ENCODE peak calls at places on chromosomes 12 and 14, in nine cellular contexts. H is stomach, P is HepG2, A is K562, L is endothelial cell of umbilical vein, R is spleen, C is suprapubic skin, I is GM23338, E is HCT116. V is an unnamed sample. For H3K36me3, the result is how much of the 10 kb centered on the place peaks cover.

GRCh38 chr12:110253176-110253575 is 27.9 kb upstream of the ATP2A2 start:
- DNase-seq in H (peak), A (peak), C (no peak), R (no peak), P (no peak), I (no peak), E (no peak), L (no peak), V (no peak)

GRCh38 chr14:55807059-55807499 is 227.1 kb downstream of the KTN1 start:
- DNase-seq in P (peak), C (peak), L (peak), H (peak), E (peak), I (no peak), A (peak), R (peak), V (peak)

GRCh38 chr14:58747181-58747580 is 109.4 kb downstream of the DACT1 start:
- DNase-seq in I (no peak), P (no peak), R (no peak), A (no peak), H (no peak), L (no peak), E (no peak), C (peak), V (no peak)

GRCh38 chr14:90287791-90288190 is 31.4 kb downstream of the PSMC1 start:
- DNase-seq in L (no peak), E (no peak), C (no peak), R (no peak), P (no peak), A (no peak), I (no peak), H (no peak), V (no peak)

GRCh38 chr14:95875831-95876768 is 532 bp upstream of the TUNAR start:
- DNase-seq in A (no peak), L (no peak), C (no peak), H (no peak), R (no peak), I (peak), P (no peak), E (no peak), V (no peak)

GRCh38 chr14:91232631-91233030 is 11.9 kb downstream of the GPR68 start:
- DNase-seq in E (no peak), H (no peak), A (no peak), C (no peak), P (no peak), L (no peak), I (no peak), R (no peak), V (no peak)

GRCh38 chr12:128690641-128691040 is 133.1 kb downstream of the SLC15A4 start:
- DNase-seq in L (no peak), P (no peak), A (no peak), R (no peak), C (no peak), E (no peak), I (no peak), H (no peak), V (no peak)

GRCh38 chr14:55191101-55191880 is at the start of gene DLGAP5:
- DNase-seq in E (peak), P (peak), R (peak), C (peak), I (peak), A (peak), H (peak), L (peak), V (peak)

DNA sequence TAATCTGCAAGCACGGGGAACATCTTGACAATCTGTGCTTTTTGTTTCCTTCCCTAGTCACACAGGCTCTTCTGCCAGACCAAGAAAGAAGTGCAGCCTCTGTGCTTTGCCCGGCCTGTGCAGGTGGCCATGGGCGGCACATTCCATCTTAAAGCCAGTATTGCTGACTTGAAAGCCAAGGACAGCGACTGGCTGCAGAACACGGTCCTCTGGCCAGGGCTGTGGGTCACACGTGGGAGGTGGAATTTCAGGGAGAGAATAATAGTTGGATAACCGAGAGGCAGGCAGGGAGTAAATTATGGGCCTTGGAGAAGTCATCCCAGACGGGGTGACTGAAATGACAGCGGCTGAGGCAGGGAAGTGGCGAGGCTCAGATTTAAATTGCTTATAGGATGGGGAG is 24.9 kb downstream of the FNTB start:
- DNase-seq in E (no peak), C (no peak), R (no peak), L (no peak), P (no peak), H (no peak), I (no peak), A (no peak), V (no peak)
- H3K36me3 ChIP-seq in E (under half), C (under half), R (under half), L (under half), P (under half), H (half or more), I (under half), A (under half), V (under half)

GRCh38 chr12:132315951-132316350 is 13.4 kb downstream of the GALNT9 start:
- DNase-seq in P (no peak), C (no peak), H (no peak), E (no peak), I (no peak), L (no peak), R (peak), A (no peak), V (no peak)

GRCh38 chr12:132318618-132319033 is 10.8 kb downstream of the GALNT9 start:
- DNase-seq in I (no peak), R (peak), A (no peak), C (no peak), L (no peak), P (no peak), H (no peak), E (no peak), V (no peak)

GRCh38 chr12:132316497-132317232 is 12.7 kb downstream of the GALNT9 start:
- DNase-seq in I (no peak), H (no peak), L (no peak), C (no peak), A (no peak), P (no peak), R (no peak), E (no peak), V (no peak)

GRCh38 chr12:132318135-132318534 is 11.3 kb downstream of the GALNT9 start:
- DNase-seq in E (no peak), L (no peak), C (no peak), R (peak), I (no peak), A (no peak), P (no peak), H (no peak), V (no peak)

DNA sequence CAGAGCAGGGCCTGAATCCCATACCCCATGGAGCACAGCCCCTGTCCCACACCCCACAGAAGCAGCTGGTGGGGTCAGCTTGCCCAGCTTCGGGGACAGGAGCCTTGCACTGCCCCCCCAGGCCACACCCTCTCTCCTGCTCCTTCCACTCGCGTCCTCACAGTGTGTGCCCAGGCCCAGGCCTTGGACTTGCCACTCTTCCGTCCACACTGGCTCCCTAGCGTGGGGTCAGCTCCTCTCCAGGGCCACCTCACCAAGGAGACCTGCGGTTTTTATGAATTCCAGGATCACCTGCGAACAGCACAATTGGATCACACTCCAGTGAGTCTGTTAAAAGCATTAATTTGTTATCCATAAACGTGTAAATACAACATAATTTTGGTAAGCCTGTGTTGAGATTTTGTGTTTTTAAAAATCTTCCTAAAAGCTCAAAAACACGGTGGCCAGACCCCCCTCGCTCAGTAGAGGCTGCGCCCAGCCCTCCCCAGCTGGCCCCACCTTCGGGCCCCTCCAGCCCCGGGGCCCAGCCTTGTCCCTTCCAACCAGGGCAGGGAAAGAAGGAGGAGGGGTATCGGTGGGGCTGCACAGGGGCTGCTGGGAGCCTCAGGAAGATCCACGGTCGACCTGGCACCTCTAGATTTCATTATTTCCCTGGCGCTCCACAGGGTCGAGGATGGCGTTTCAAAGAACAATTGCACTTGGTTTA is 12.0 kb downstream of the GALNT9 start:
- DNase-seq in E (no peak), P (no peak), L (no peak), I (no peak), C (no peak), H (no peak), R (peak), A (no peak), V (no peak)
- H3K27ac ChIP-seq in E (no peak), P (no peak), L (no peak), I (no peak), C (no peak), H (no peak), R (no peak), A (no peak), V (no peak)

GRCh38 chr12:69415471-69416275 is 54.5 kb upstream of the FRS2 start:
- DNase-seq in L (peak), C (no peak), P (peak), R (no peak), A (peak), I (peak), E (peak), H (peak), V (peak)
- TF ChIP-seq POLR2AphosphoS5 in L (no peak), C (no peak), P (no peak), R (no peak), A (no peak), I (no peak), E (no peak), H (peak), V (no peak)

DNA sequence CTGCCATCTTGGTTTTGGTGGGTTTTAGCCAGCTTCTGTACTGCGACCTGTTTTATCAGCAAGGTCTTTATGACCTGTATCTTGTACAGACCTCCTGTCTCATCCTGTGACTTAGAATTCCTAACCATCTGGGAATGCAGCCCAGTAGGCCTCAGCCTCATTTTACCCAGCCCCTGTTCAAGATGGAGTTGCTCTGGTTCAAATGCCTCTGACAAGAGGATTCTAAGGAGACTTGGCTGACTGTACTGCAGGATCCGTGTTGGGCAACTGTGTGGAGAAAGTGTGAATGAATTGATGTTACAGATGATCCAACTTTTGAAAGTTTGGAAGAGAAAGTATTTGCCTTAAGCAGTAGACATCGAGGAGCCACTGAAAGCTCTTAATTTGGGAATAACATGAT is 91.0 kb downstream of the TTLL5 start:
- DNase-seq in H (no peak), I (no peak), C (no peak), P (no peak), L (no peak), E (no peak), R (no peak), A (no peak), V (no peak)
- H3K36me3 ChIP-seq in H (under half), I (under half), C (under half), P (under half), L (under half), E (under half), R (under half), A (under half), V (under half)

GRCh38 chr14:51022769-51023168 is 72.1 kb downstream of the TRIM9 start:
- DNase-seq in C (no peak), A (no peak), L (no peak), H (no peak), P (no peak), R (no peak), I (no peak), E (no peak), V (no peak)

GRCh38 chr14:51019089-51019488 is 74.8 kb upstream of the PYGL start:
- DNase-seq in H (no peak), R (no peak), E (no peak), C (no peak), P (no peak), A (no peak), L (no peak), I (no peak), V (no peak)

GRCh38 chr14:51020024-51020710 is 74.7 kb downstream of the TRIM9 start:
- DNase-seq in P (no peak), A (no peak), I (no peak), C (no peak), E (no peak), L (no peak), H (no peak), R (no peak), V (no peak)

GRCh38 chr14:51024377-51024776 is 70.5 kb downstream of the TRIM9 start:
- DNase-seq in A (no peak), H (no peak), R (no peak), L (no peak), I (no peak), P (no peak), C (no peak), E (no peak), V (no peak)

GRCh38 chr14:51023964-51024363 is 70.9 kb downstream of the TRIM9 start:
- DNase-seq in I (no peak), L (no peak), A (no peak), H (no peak), C (no peak), R (no peak), E (no peak), P (no peak), V (no peak)
- H3K27ac ChIP-seq in I (no peak), L (no peak), A (no peak), H (no peak), C (no peak), R (no peak), E (no peak), P (no peak), V (no peak)

DNA sequence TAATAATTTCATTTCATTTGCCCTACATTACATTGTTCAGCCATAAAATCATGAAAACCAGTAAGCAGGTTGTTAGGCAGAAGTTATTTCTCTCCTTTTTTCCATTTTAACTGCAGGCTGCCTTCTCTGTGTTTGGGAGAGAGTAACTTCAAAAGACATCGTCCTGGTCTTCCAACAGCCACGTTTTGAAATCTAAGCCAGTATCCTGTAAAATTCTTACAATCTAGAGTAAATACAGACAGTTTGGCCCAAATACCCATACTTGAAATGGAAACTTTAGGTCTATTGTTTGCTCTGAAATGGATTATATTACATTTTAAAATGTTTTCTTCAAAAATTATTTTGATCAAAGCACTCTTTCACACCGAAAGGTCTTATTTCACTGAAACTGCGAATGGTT is 66.1 kb upstream of the SLCO1C1 start:
- DNase-seq in P (peak), A (no peak), R (no peak), H (no peak), E (no peak), L (no peak), I (no peak), C (no peak), V (no peak)
- TF ChIP-seq POLR2AphosphoS5 in P (no peak), A (no peak), R (no peak), H (no peak), E (no peak), L (no peak), I (no peak), C (no peak), V (no peak)

GRCh38 chr14:68967459-68967940 is 11.6 kb downstream of the ACTN1 start:
- DNase-seq in H (peak), C (no peak), A (no peak), I (no peak), L (no peak), P (no peak), E (no peak), R (peak), V (no peak)

GRCh38 chr14:68968721-68969120 is 10.4 kb downstream of the ACTN1 start:
- DNase-seq in L (no peak), P (no peak), E (no peak), C (no peak), I (no peak), H (no peak), A (no peak), R (peak), V (no peak)

GRCh38 chr14:68969278-68969677 is 9.8 kb downstream of the ACTN1 start:
- DNase-seq in I (no peak), H (no peak), L (peak), A (no peak), P (no peak), C (no peak), R (peak), E (no peak), V (no peak)

GRCh38 chr14:68966872-68967301 is 12.2 kb downstream of the ACTN1 start:
- DNase-seq in R (peak), L (peak), E (no peak), P (no peak), C (no peak), H (no peak), A (peak), I (no peak), V (no peak)

GRCh38 chr14:68968051-68968450 is 11.1 kb downstream of the ACTN1 start:
- DNase-seq in I (no peak), A (no peak), L (no peak), C (no peak), R (peak), P (no peak), E (no peak), H (no peak), V (no peak)
- H3K36me3 ChIP-seq in I (under half), A (under half), L (under half), C (under half), R (under half), P (under half), E (under half), H (under half), V (under half)

GRCh38 chr12:47210776-47211175 is 131.0 kb upstream of the AMIGO2 start:
- DNase-seq in H (no peak), E (no peak), I (no peak), A (no peak), L (no peak), P (no peak), C (no peak), R (no peak), V (no peak)
- H3K27ac ChIP-seq in H (no peak), E (no peak), I (no peak), A (no peak), L (no peak), P (no peak), C (no peak), R (peak), V (no peak)

GRCh38 chr12:101963703-101964102 is 86.3 kb downstream of the DRAM1 start:
- DNase-seq in R (no peak), E (no peak), I (no peak), C (no peak), A (no peak), H (peak), L (no peak), P (no peak), V (no peak)

GRCh38 chr12:101959607-101960006 is 82.2 kb downstream of the DRAM1 start:
- DNase-seq in P (no peak), C (no peak), A (no peak), L (no peak), I (no peak), E (no peak), R (no peak), H (no peak), V (no peak)

GRCh38 chr12:101967506-101967905 is 90.1 kb downstream of the DRAM1 start:
- DNase-seq in A (no peak), L (no peak), R (no peak), P (no peak), E (no peak), H (no peak), C (no peak), I (no peak), V (no peak)

GRCh38 chr12:101966496-101966895 is 89.1 kb downstream of the DRAM1 start:
- DNase-seq in E (no peak), L (no peak), I (no peak), A (no peak), P (no peak), H (no peak), R (no peak), C (no peak), V (no peak)

GRCh38 chr12:101962486-101962885 is 85.1 kb downstream of the DRAM1 start:
- DNase-seq in I (no peak), H (no peak), A (no peak), C (no peak), R (no peak), P (no peak), L (no peak), E (no peak), V (no peak)
- TF ChIP-seq POLR2AphosphoS5 in I (no peak), H (no peak), A (no peak), C (no peak), R (no peak), P (no peak), L (no peak), E (no peak), V (no peak)

DNA sequence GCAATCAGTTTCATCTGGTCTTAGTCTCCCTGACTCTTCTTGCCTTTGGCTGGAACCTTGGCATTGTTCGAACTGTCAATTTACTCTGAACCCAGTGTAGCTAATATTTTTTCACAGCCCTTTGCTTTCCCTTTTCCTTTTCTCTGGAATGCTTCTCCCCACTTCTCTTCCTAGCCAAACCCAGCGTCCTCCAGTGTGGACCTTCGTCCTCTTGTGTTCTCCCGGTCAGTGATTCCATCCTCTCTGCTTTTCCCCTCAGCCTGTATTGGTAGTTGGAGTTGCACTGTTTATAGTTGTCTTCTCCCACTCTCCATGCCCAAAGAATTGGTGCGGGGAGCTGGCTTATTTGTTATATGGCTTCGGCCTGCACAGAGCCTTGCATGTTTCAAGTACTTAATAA is 9.4 kb downstream of the ACVR1B start:
- DNase-seq in A (no peak), P (no peak), H (no peak), C (no peak), L (no peak), I (no peak), E (no peak), R (no peak), V (no peak)
- H3K36me3 ChIP-seq in A (under half), P (under half), H (under half), C (under half), L (under half), I (under half), E (under half), R (under half), V (under half)